ENCODE peak calls at places on chromosomes 16 and 17, in eight cellular contexts. B is fibroblast of lung, H is ovary, C is HepG2, O is A549, W is heart right ventricle, V is HCT116, E is heart left ventricle. I is an unnamed sample.

GRCh38 chr16:75289189-75289588 is 37.8 kb upstream of the BCAR1 start:
- DNase-seq in B (peak), H (no peak), C (no peak), O (no peak), W (no peak), V (peak), E (no peak), I (no peak)

GRCh38 chr17:83083368-83084201 is 4.2 kb downstream of the METRNL start:
- DNase-seq in B (peak), H (no peak), C (no peak), O (peak), W (no peak), V (no peak), E (no peak), I (peak)

GRCh38 chr16:30565984-30566383 is 5.5 kb downstream of the ZNF688 start:
- DNase-seq in B (no peak), H (no peak), C (no peak), O (no peak), W (no peak), V (no peak), E (no peak), I (no peak)

GRCh38 chr17:52724578-52724977 is 566.1 kb upstream of the CA10 start:
- DNase-seq in B (no peak), H (no peak), C (no peak), O (no peak), W (no peak), V (no peak), E (no peak), I (no peak)

GRCh38 chr17:47330548-47330947 is 6.8 kb downstream of the EFCAB13 start:
- DNase-seq in B (no peak), H (no peak), C (no peak), O (no peak), W (no peak), V (no peak), E (no peak), I (no peak)

GRCh38 chr17:12078791-12079190 is 58.1 kb downstream of the MAP2K4 start:
- DNase-seq in B (peak), H (no peak), C (no peak), O (no peak), W (no peak), V (no peak), E (no peak), I (peak)

GRCh38 chr17:17445925-17446665 is 30.7 kb upstream of the MED9 start:
- DNase-seq in B (peak), H (no peak), C (peak), O (peak), W (no peak), V (peak), E (no peak), I (peak)

GRCh38 chr16:56279132-56279531 is 87.8 kb downstream of the GNAO1 start:
- DNase-seq in B (no peak), H (no peak), C (no peak), O (no peak), W (no peak), V (no peak), E (no peak), I (no peak)

GRCh38 chr16:2237552-2238395 is 1.5 kb downstream of the DNASE1L2 start:
- DNase-seq in B (no peak), H (no peak), C (no peak), O (no peak), W (no peak), V (no peak), E (no peak), I (no peak)

GRCh38 chr17:50739098-50739497 is 19.7 kb downstream of the LUC7L3 start:
- DNase-seq in B (no peak), H (no peak), C (no peak), O (no peak), W (no peak), V (no peak), E (no peak), I (no peak)

GRCh38 chr17:35236821-35237220 is 6.1 kb upstream of the SLFN5 start:
- DNase-seq in B (no peak), H (no peak), C (no peak), O (no peak), W (no peak), V (no peak), E (no peak), I (no peak)

GRCh38 chr17:37089998-37090397 is 141.2 kb downstream of the AATF start:
- DNase-seq in B (no peak), H (no peak), C (no peak), O (no peak), W (no peak), V (no peak), E (no peak), I (no peak)

GRCh38 chr17:82698974-82699442 is 510 bp upstream of the RAB40B start:
- DNase-seq in B (peak), H (no peak), C (no peak), O (no peak), W (no peak), V (no peak), E (no peak), I (no peak)

GRCh38 chr17:38509008-38509771 is 80.9 kb downstream of the ARHGAP23 start:
- DNase-seq in B (peak), H (peak), C (peak), O (peak), W (peak), V (peak), E (peak), I (peak)

GRCh38 chr17:40515491-40516041 is 14.1 kb upstream of the TNS4 start:
- DNase-seq in B (no peak), H (no peak), C (no peak), O (no peak), W (no peak), V (no peak), E (no peak), I (no peak)

GRCh38 chr17:2053380-2054261 is 1.3 kb upstream of the HIC1 start:
- DNase-seq in B (peak), H (peak), C (peak), O (peak), W (peak), V (no peak), E (peak), I (no peak)

GRCh38 chr17:78915872-78916632 is 9.1 kb downstream of the TIMP2 start:
- DNase-seq in B (peak), H (no peak), C (no peak), O (peak), W (no peak), V (peak), E (no peak), I (no peak)

GRCh38 chr16:51416921-51417320 is 265.9 kb upstream of the SALL1 start:
- DNase-seq in B (peak), H (no peak), C (no peak), O (no peak), W (no peak), V (no peak), E (no peak), I (peak)

GRCh38 chr16:85194528-85195270 is 82.4 kb upstream of the CIBAR2 start:
- DNase-seq in B (no peak), H (no peak), C (no peak), O (no peak), W (no peak), V (no peak), E (no peak), I (no peak)

GRCh38 chr17:41864498-41864836 is 756 bp downstream of the KLHL11 start:
- DNase-seq in B (no peak), H (no peak), C (no peak), O (no peak), W (no peak), V (no peak), E (no peak), I (no peak)

GRCh38 chr17:5822281-5823060 is 238.2 kb upstream of the NLRP1 start:
- DNase-seq in B (no peak), H (no peak), C (no peak), O (no peak), W (no peak), V (no peak), E (no peak), I (no peak)

GRCh38 chr17:6460531-6461161 is 16.4 kb downstream of the PIMREG start:
- DNase-seq in B (no peak), H (no peak), C (no peak), O (no peak), W (no peak), V (no peak), E (peak), I (no peak)

GRCh38 chr16:10886739-10887269 is 9.8 kb downstream of the CIITA start:
- DNase-seq in B (no peak), H (no peak), C (no peak), O (no peak), W (no peak), V (no peak), E (no peak), I (no peak)

GRCh38 chr16:66930189-66930588 is 4.0 kb downstream of the CIAO2B start:
- DNase-seq in B (peak), H (no peak), C (peak), O (no peak), W (peak), V (no peak), E (no peak), I (no peak)

GRCh38 chr17:3964203-3965122 is at the start of gene ATP2A3:
- DNase-seq in B (no peak), H (no peak), C (no peak), O (peak), W (peak), V (no peak), E (peak), I (no peak)

GRCh38 chr17:39099686-39100293 is 51.6 kb downstream of the PLXDC1 start:
- DNase-seq in B (peak), H (peak), C (no peak), O (no peak), W (peak), V (no peak), E (no peak), I (peak)

GRCh38 chr17:63842173-63842539 is 329 bp downstream of the SMARCD2 start:
- DNase-seq in B (peak), H (no peak), C (no peak), O (no peak), W (peak), V (no peak), E (peak), I (no peak)

GRCh38 chr16:86604436-86605220 is 26.3 kb downstream of the FOXL1 start:
- DNase-seq in B (no peak), H (no peak), C (no peak), O (no peak), W (no peak), V (no peak), E (no peak), I (no peak)

GRCh38 chr17:18960803-18961511 is 9.0 kb downstream of the SLC5A10 start:
- DNase-seq in B (peak), H (peak), C (peak), O (peak), W (peak), V (no peak), E (peak), I (no peak)

GRCh38 chr17:18102640-18103039 is 5.9 kb upstream of the MYO15A start:
- DNase-seq in B (no peak), H (no peak), C (no peak), O (no peak), W (no peak), V (no peak), E (no peak), I (no peak)

GRCh38 chr16:4678596-4678995 is 14.8 kb upstream of the NUDT16L1 start:
- DNase-seq in B (no peak), H (no peak), C (no peak), O (no peak), W (no peak), V (no peak), E (peak), I (no peak)
- H3K27ac ChIP-seq in B (no peak), H (no peak), C (peak), O (no peak), W (peak), V (no peak), E (peak), I (no peak)

DNA sequence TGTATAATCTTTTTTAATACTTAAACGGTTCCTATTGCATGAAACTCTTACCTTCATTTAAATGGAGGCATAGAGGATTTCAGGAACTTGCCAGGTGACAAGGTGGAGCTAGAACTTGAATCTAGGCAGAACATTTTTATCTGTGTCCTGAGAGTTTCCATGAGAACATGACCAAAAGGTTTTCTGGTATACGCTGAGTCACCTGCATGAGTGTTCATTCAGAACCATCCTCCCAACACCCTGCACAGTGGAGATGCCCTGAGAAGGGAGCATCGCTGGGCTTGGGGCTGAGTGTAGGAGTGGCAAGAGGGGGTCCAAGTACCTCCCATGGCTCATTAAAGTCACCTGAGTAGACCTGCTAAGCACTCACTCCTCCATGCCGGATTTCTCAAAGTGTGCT is 169.7 kb upstream of the CACNG5 start:
- DNase-seq in B (no peak), H (no peak), C (no peak), O (no peak), W (no peak), V (no peak), E (no peak), I (no peak)
- H3K4me3 ChIP-seq in B (no peak), H (no peak), C (no peak), O (no peak), W (no peak), V (no peak), E (no peak), I (no peak)

DNA sequence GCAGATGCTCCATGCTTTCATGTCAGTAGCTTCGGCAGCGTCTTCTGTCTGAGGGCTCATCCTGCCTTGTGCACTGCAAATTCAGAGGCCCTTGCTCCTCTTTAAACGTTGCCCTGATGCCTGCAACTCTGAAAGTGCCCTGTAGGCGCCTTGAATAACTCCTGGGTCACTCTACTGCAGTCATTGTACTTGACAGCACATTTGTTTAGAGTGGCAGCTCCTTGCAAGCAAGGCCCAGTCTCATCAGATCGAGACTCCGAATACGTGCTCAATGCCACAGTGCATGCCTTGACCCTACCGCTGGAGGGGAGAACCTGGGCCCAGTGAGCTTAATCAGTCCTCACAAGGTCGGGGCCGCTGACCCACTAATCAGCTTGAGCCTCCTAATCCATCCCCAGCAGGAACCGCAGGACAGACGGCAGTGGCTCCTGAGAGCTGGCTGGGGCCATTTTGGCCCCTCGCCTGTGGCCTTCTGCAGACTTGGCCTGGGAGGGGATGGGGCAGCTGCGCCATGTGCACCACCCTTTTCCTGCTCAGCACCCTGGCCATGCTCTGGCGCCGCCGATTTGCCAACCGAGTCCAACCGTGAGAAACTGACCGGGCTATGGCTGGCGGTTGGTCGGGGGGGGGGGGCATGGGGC is at the start of gene PRCD:
- DNase-seq in B (no peak), H (no peak), C (no peak), O (peak), W (no peak), V (no peak), E (no peak), I (no peak)
- TF ChIP-seq CTCF in B (no peak), H (no peak), C (no peak), O (no peak), W (no peak), V (peak), E (no peak), I (no peak)

GRCh38 chr16:49596119-49596518 is 222.5 kb downstream of the C16orf78 start:
- DNase-seq in B (peak), H (no peak), C (no peak), O (no peak), W (no peak), V (no peak), E (no peak), I (no peak)
- H3K27ac ChIP-seq in B (no peak), H (no peak), C (no peak), O (no peak), W (peak), V (no peak), E (peak), I (no peak)

GRCh38 chr17:32854177-32854576 is 22.7 kb downstream of the MYO1D start:
- DNase-seq in B (no peak), H (no peak), C (no peak), O (no peak), W (no peak), V (peak), E (no peak), I (no peak)
- H3K4me3 ChIP-seq in B (no peak), H (no peak), C (no peak), O (no peak), W (no peak), V (no peak), E (no peak), I (no peak)

GRCh38 chr16:12215302-12216105 is 239.0 kb downstream of the SNX29 start:
- DNase-seq in B (no peak), H (no peak), C (peak), O (no peak), W (no peak), V (no peak), E (no peak), I (no peak)
- TF ChIP-seq CTCF in B (peak), H (no peak), C (peak), O (no peak), W (no peak), V (peak), E (no peak), I (peak)

GRCh38 chr16:19086322-19087199 is 19.1 kb downstream of the COQ7 start:
- DNase-seq in B (peak), H (peak), C (peak), O (peak), W (peak), V (peak), E (peak), I (peak)
- H3K27ac ChIP-seq in B (peak), H (no peak), C (no peak), O (peak), W (peak), V (peak), E (no peak), I (no peak)

GRCh38 chr17:19978803-19979202 is 1.2 kb upstream of the AKAP10 start:
- DNase-seq in B (no peak), H (no peak), C (no peak), O (no peak), W (no peak), V (no peak), E (no peak), I (no peak)
- H3K4me3 ChIP-seq in B (no peak), H (no peak), C (no peak), O (no peak), W (peak), V (no peak), E (peak), I (no peak)

I was measured in AG04450.